ENCODE peak calls at places on chromosomes 4 and X, in eight cellular contexts. A, G, Q, W, D, T, C and N are unnamed samples.

GRCh38 chrX:98480606-98481005 is 1596.9 kb downstream of the RPA4 start:
- DNase-seq in D (no peak), C (no peak), W (no peak), A (no peak), T (no peak), G (no peak), Q (no peak), N (no peak)

GRCh38 chr4:2413821-2414610 is 4.4 kb downstream of the ZFYVE28 start:
- DNase-seq in G (no peak), T (no peak), W (no peak), A (no peak), Q (no peak), D (peak; percentile 51), C (peak; percentile 72), N (no peak)

GRCh38 chrX:135389717-135390116 is 32.0 kb upstream of the SMIM10L2A start:
- DNase-seq in A (peak; percentile 47), T (peak; percentile 55), C (no peak), Q (no peak), G (no peak), D (no peak), W (no peak), N (no peak)

GRCh38 chr4:127212269-127212580 is 420.5 kb upstream of the INTU start:
- DNase-seq in C (no peak), A (no peak), D (no peak), T (no peak), Q (no peak), G (peak; percentile 28), W (no peak), N (no peak)

GRCh38 chr4:184064877-184065276 is 152.8 kb downstream of the ENPP6 start:
- DNase-seq in G (no peak), D (no peak), Q (no peak), A (peak; percentile 62), T (peak; percentile 81), W (no peak), C (no peak), N (no peak)

GRCh38 chr4:2572076-2572475 is 35.6 kb downstream of the FAM193A start:
- DNase-seq in C (no peak), W (no peak), T (no peak), A (no peak), D (no peak), G (no peak), Q (no peak), N (no peak)

GRCh38 chrX:110168585-110168984 is 149.3 kb downstream of the AMMECR1 start:
- DNase-seq in C (no peak), Q (no peak), T (no peak), D (no peak), A (no peak), W (peak; percentile 92), G (peak; percentile 80), N (no peak)

GRCh38 chr4:11597506-11597905 is 168.8 kb upstream of the HS3ST1 start:
- DNase-seq in G (no peak), D (no peak), A (no peak), W (no peak), T (no peak), Q (no peak), C (no peak), N (no peak)

GRCh38 chr4:83250666-83251065 is 33.9 kb downstream of the COQ2 start:
- DNase-seq in W (no peak), A (no peak), G (no peak), Q (no peak), D (no peak), C (no peak), T (no peak), N (no peak)

GRCh38 chr4:153676984-153677383 is 7.1 kb upstream of the TLR2 start:
- DNase-seq in Q (no peak), T (no peak), C (no peak), G (peak; percentile 89), D (no peak), A (no peak), W (peak; percentile 63), N (no peak)

GRCh38 chr4:153409924-153410501 is 56.1 kb upstream of the TMEM131L start:
- DNase-seq in T (no peak), Q (no peak), A (no peak), G (peak; percentile 23), D (no peak), W (peak; percentile 16), C (no peak), N (no peak)

GRCh38 chr4:95729596-95729995 is 110.3 kb upstream of the PDHA2 start:
- DNase-seq in W (no peak), Q (no peak), A (no peak), T (no peak), G (peak; percentile 12), D (no peak), C (peak; percentile 53), N (no peak)

GRCh38 chr4:11053601-11054000 is 369.0 kb upstream of the CLNK start:
- DNase-seq in T (no peak), C (no peak), W (no peak), D (no peak), Q (no peak), G (no peak), A (no peak), N (no peak)

GRCh38 chrX:143017272-143017671 is 8.5 kb upstream of the SPANXN4 start:
- DNase-seq in D (peak; percentile 24), A (no peak), Q (peak; percentile 2), T (no peak), W (no peak), G (no peak), C (no peak), N (no peak)

GRCh38 chr4:188822698-188823097 is 683.5 kb downstream of the TRIML1 start:
- DNase-seq in T (peak; percentile 20), D (no peak), Q (no peak), W (no peak), A (no peak), G (no peak), C (peak; percentile 82), N (no peak)

GRCh38 chr4:119034276-119035008 is 101.2 kb upstream of the MYOZ2 start:
- DNase-seq in G (no peak), W (no peak), D (no peak), Q (no peak), T (no peak), A (no peak), C (peak; percentile 42), N (no peak)

GRCh38 chrX:81120270-81120935 is 81.3 kb downstream of the HMGN5 start:
- DNase-seq in A (no peak), Q (peak; percentile 1), T (no peak), W (no peak), C (no peak), D (peak; percentile 2), G (no peak), N (no peak)

GRCh38 chrX:26999634-27000033 is 463.5 kb downstream of the PPP4R3C start:
- DNase-seq in Q (no peak), G (no peak), T (no peak), W (no peak), C (no peak), D (no peak), A (no peak), N (no peak)

GRCh38 chr4:3765271-3766206 is 646 bp upstream of the ADRA2C start:
- DNase-seq in W (peak; percentile 42), A (peak; percentile 61), Q (no peak), G (peak; percentile 43), D (no peak), C (peak; percentile 83), T (peak; percentile 82), N (no peak)
- TF ChIP-seq CTCF in W (peak; percentile 23), A (peak; percentile 21), Q (no peak), G (no peak), D (no peak), C (peak; percentile 46), T (peak; percentile 18), N (no peak)

GRCh38 chrX:119996600-119997524 is 53.3 kb upstream of the NKAP start:
- DNase-seq in Q (no peak), W (no peak), A (no peak), C (no peak), D (no peak), G (no peak), T (no peak), N (no peak)
- TF ChIP-seq CTCF in Q (no peak), W (no peak), A (no peak), C (no peak), D (no peak), G (no peak), T (no peak), N (no peak)

GRCh38 chrX:147478899-147479298 is 432.8 kb upstream of the FMR1 start:
- DNase-seq in Q (no peak), T (no peak), D (no peak), W (no peak), A (no peak), C (no peak), G (no peak), N (no peak)

GRCh38 chrX:147476008-147476407 is 435.7 kb upstream of the FMR1 start:
- DNase-seq in Q (no peak), D (peak; percentile 9), G (peak; percentile 1), A (peak; percentile 3), C (no peak), W (no peak), T (peak; percentile 38), N (peak; percentile 1)
- TF ChIP-seq CTCF in Q (peak; percentile 28), D (peak; percentile 23), G (no peak), A (peak; percentile 10), C (peak; percentile 59), W (peak; percentile 12), T (peak; percentile 35), N (peak; percentile 19)

GRCh38 chrX:551306-551705 is 79.3 kb upstream of the SHOX start:
- DNase-seq in G (no peak), W (no peak), Q (no peak), C (no peak), A (no peak), T (no peak), D (no peak), N (no peak)
- TF ChIP-seq CTCF in G (no peak), W (no peak), Q (no peak), C (no peak), A (no peak), T (no peak), D (no peak), N (no peak)

DNA sequence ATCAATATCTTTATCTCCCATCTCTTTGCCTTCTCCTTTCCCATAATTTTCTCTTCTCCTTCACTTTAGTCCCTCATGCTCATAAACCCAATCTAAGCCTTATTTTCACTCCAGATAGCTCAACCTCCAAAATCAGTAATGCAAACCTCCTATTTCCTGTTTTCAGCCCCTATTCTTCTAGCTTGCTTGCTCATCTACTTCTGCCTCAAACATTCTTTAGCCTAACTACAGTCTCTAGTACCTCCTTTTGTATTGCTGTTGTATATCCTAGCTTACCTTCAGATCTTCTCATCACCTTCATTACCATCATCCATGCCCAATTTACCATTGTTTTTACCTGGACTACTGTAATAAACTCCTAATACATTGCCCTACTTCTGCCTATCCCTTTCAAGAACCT is 123.6 kb downstream of the FAM13A start:
- DNase-seq in W (no peak), T (no peak), D (no peak), G (no peak), Q (no peak), C (no peak), A (no peak), N (no peak)
- TF ChIP-seq CTCF in W (no peak), T (no peak), D (no peak), G (no peak), Q (no peak), C (no peak), A (no peak), N (no peak)

GRCh38 chr4:134865675-134866074 is 664.1 kb upstream of the PABPC4L start:
- DNase-seq in C (no peak), G (no peak), Q (no peak), D (no peak), W (no peak), T (no peak), A (no peak), N (no peak)
- TF ChIP-seq CTCF in C (peak; percentile 54), G (no peak), Q (no peak), D (no peak), W (no peak), T (peak; percentile 11), A (no peak), N (no peak)